ENCODE peak calls at places on chromosomes 3 and 15, in four cellular contexts. One of them, this sample, is unnamed.

GRCh38 chr3:77535116-77535515 is 495.2 kb downstream of the ROBO2 start:
- DNase-seq in stimulated activated CD8-positive, alpha-beta memory T cell treated with anti-CD3 and anti-CD28 coated beads, Interleukin-7, amount 100 ng/mL, for 24 hours: no peak
- DNase-seq in naive thymus-derived CD4-positive, alpha-beta T cell: no peak
- DNase-seq in DMS79: no peak
- DNase-seq in this sample: no peak

GRCh38 chr3:49747792-49748480 is 24.2 kb upstream of the GMPPB start:
- DNase-seq in stimulated activated CD8-positive, alpha-beta memory T cell treated with anti-CD3 and anti-CD28 coated beads, Interleukin-7, amount 100 ng/mL, for 24 hours: no peak
- DNase-seq in naive thymus-derived CD4-positive, alpha-beta T cell: no peak
- DNase-seq in DMS79: no peak
- DNase-seq in this sample: no peak

GRCh38 chr3:81299486-81299885 is 462.0 kb downstream of the GBE1 start:
- DNase-seq in stimulated activated CD8-positive, alpha-beta memory T cell treated with anti-CD3 and anti-CD28 coated beads, Interleukin-7, amount 100 ng/mL, for 24 hours: no peak
- DNase-seq in naive thymus-derived CD4-positive, alpha-beta T cell: no peak
- DNase-seq in DMS79: no peak
- DNase-seq in this sample: no peak

GRCh38 chr3:154955907-154956533 is 124.1 kb upstream of the MME start:
- DNase-seq in stimulated activated CD8-positive, alpha-beta memory T cell treated with anti-CD3 and anti-CD28 coated beads, Interleukin-7, amount 100 ng/mL, for 24 hours: no peak
- DNase-seq in naive thymus-derived CD4-positive, alpha-beta T cell: no peak
- DNase-seq in DMS79: no peak
- DNase-seq in this sample: no peak

GRCh38 chr15:101035611-101036010 is 116.5 kb downstream of the LRRK1 start:
- DNase-seq in stimulated activated CD8-positive, alpha-beta memory T cell treated with anti-CD3 and anti-CD28 coated beads, Interleukin-7, amount 100 ng/mL, for 24 hours: no peak
- DNase-seq in naive thymus-derived CD4-positive, alpha-beta T cell: no peak
- DNase-seq in DMS79: no peak
- DNase-seq in this sample: no peak

GRCh38 chr3:40152482-40153133 is 156.9 kb upstream of the EIF1B start:
- DNase-seq in stimulated activated CD8-positive, alpha-beta memory T cell treated with anti-CD3 and anti-CD28 coated beads, Interleukin-7, amount 100 ng/mL, for 24 hours: no peak
- DNase-seq in naive thymus-derived CD4-positive, alpha-beta T cell: no peak
- DNase-seq in DMS79: no peak
- DNase-seq in this sample: no peak

GRCh38 chr3:177606891-177607290 is 409.6 kb upstream of the TBL1XR1 start:
- DNase-seq in stimulated activated CD8-positive, alpha-beta memory T cell treated with anti-CD3 and anti-CD28 coated beads, Interleukin-7, amount 100 ng/mL, for 24 hours: no peak
- DNase-seq in naive thymus-derived CD4-positive, alpha-beta T cell: no peak
- DNase-seq in DMS79: no peak
- DNase-seq in this sample: no peak

GRCh38 chr15:31352283-31352880 is 25.7 kb downstream of the KLF13 start:
- DNase-seq in stimulated activated CD8-positive, alpha-beta memory T cell treated with anti-CD3 and anti-CD28 coated beads, Interleukin-7, amount 100 ng/mL, for 24 hours: no peak
- DNase-seq in naive thymus-derived CD4-positive, alpha-beta T cell: no peak
- DNase-seq in DMS79: no peak
- DNase-seq in this sample: no peak

GRCh38 chr15:92000709-92001108 is 147.2 kb downstream of the SLCO3A1 start:
- DNase-seq in stimulated activated CD8-positive, alpha-beta memory T cell treated with anti-CD3 and anti-CD28 coated beads, Interleukin-7, amount 100 ng/mL, for 24 hours: no peak
- DNase-seq in naive thymus-derived CD4-positive, alpha-beta T cell: no peak
- DNase-seq in DMS79: peak; percentile 18
- DNase-seq in this sample: no peak

GRCh38 chr3:53794597-53794996 is 51.6 kb downstream of the CHDH start:
- DNase-seq in stimulated activated CD8-positive, alpha-beta memory T cell treated with anti-CD3 and anti-CD28 coated beads, Interleukin-7, amount 100 ng/mL, for 24 hours: no peak
- DNase-seq in naive thymus-derived CD4-positive, alpha-beta T cell: no peak
- DNase-seq in DMS79: no peak
- DNase-seq in this sample: no peak

GRCh38 chr3:171249171-171249692 is 211.0 kb downstream of the TNIK start:
- DNase-seq in stimulated activated CD8-positive, alpha-beta memory T cell treated with anti-CD3 and anti-CD28 coated beads, Interleukin-7, amount 100 ng/mL, for 24 hours: no peak
- DNase-seq in naive thymus-derived CD4-positive, alpha-beta T cell: no peak
- DNase-seq in DMS79: no peak
- DNase-seq in this sample: no peak

GRCh38 chr3:71341721-71342120 is 241.8 kb downstream of the FOXP1 start:
- DNase-seq in stimulated activated CD8-positive, alpha-beta memory T cell treated with anti-CD3 and anti-CD28 coated beads, Interleukin-7, amount 100 ng/mL, for 24 hours: no peak
- DNase-seq in naive thymus-derived CD4-positive, alpha-beta T cell: no peak
- DNase-seq in DMS79: no peak
- DNase-seq in this sample: no peak

GRCh38 chr15:95698230-95698629 is 632.3 kb upstream of the NR2F2 start:
- DNase-seq in stimulated activated CD8-positive, alpha-beta memory T cell treated with anti-CD3 and anti-CD28 coated beads, Interleukin-7, amount 100 ng/mL, for 24 hours: no peak
- DNase-seq in naive thymus-derived CD4-positive, alpha-beta T cell: no peak
- DNase-seq in DMS79: no peak
- DNase-seq in this sample: no peak

GRCh38 chr3:185024966-185025365 is 127.9 kb downstream of the C3orf70 start:
- DNase-seq in stimulated activated CD8-positive, alpha-beta memory T cell treated with anti-CD3 and anti-CD28 coated beads, Interleukin-7, amount 100 ng/mL, for 24 hours: no peak
- DNase-seq in naive thymus-derived CD4-positive, alpha-beta T cell: no peak
- DNase-seq in DMS79: no peak
- DNase-seq in this sample: no peak

GRCh38 chr3:32842531-32842931 is 24.7 kb downstream of the TRIM71 start:
- DNase-seq in stimulated activated CD8-positive, alpha-beta memory T cell treated with anti-CD3 and anti-CD28 coated beads, Interleukin-7, amount 100 ng/mL, for 24 hours: no peak
- DNase-seq in naive thymus-derived CD4-positive, alpha-beta T cell: no peak
- DNase-seq in DMS79: no peak
- DNase-seq in this sample: no peak

GRCh38 chr3:190677001-190677400 is 163.1 kb downstream of the IL1RAP start:
- DNase-seq in stimulated activated CD8-positive, alpha-beta memory T cell treated with anti-CD3 and anti-CD28 coated beads, Interleukin-7, amount 100 ng/mL, for 24 hours: no peak
- DNase-seq in naive thymus-derived CD4-positive, alpha-beta T cell: no peak
- DNase-seq in DMS79: no peak
- DNase-seq in this sample: no peak

GRCh38 chr3:55440406-55440708 is 46.7 kb downstream of the WNT5A start:
- DNase-seq in stimulated activated CD8-positive, alpha-beta memory T cell treated with anti-CD3 and anti-CD28 coated beads, Interleukin-7, amount 100 ng/mL, for 24 hours: no peak
- DNase-seq in naive thymus-derived CD4-positive, alpha-beta T cell: no peak
- DNase-seq in DMS79: no peak
- DNase-seq in this sample: no peak

GRCh38 chr3:81758275-81758674 is 3.2 kb downstream of the GBE1 start:
- DNase-seq in stimulated activated CD8-positive, alpha-beta memory T cell treated with anti-CD3 and anti-CD28 coated beads, Interleukin-7, amount 100 ng/mL, for 24 hours: no peak
- DNase-seq in naive thymus-derived CD4-positive, alpha-beta T cell: no peak
- DNase-seq in DMS79: no peak
- DNase-seq in this sample: no peak

GRCh38 chr3:128490650-128491070 is 2.3 kb downstream of the GATA2 start:
- DNase-seq in stimulated activated CD8-positive, alpha-beta memory T cell treated with anti-CD3 and anti-CD28 coated beads, Interleukin-7, amount 100 ng/mL, for 24 hours: no peak
- DNase-seq in naive thymus-derived CD4-positive, alpha-beta T cell: no peak
- DNase-seq in DMS79: no peak
- DNase-seq in this sample: no peak

GRCh38 chr3:9951962-9952805 is at the start of gene PRRT3:
- DNase-seq in stimulated activated CD8-positive, alpha-beta memory T cell treated with anti-CD3 and anti-CD28 coated beads, Interleukin-7, amount 100 ng/mL, for 24 hours: no peak
- DNase-seq in naive thymus-derived CD4-positive, alpha-beta T cell: peak; percentile 50
- DNase-seq in DMS79: peak; percentile 0
- DNase-seq in this sample: peak; percentile 74

GRCh38 chr3:73868688-73869315 is 244.1 kb upstream of the PDZRN3 start:
- DNase-seq in stimulated activated CD8-positive, alpha-beta memory T cell treated with anti-CD3 and anti-CD28 coated beads, Interleukin-7, amount 100 ng/mL, for 24 hours: no peak
- DNase-seq in naive thymus-derived CD4-positive, alpha-beta T cell: no peak
- DNase-seq in DMS79: no peak
- DNase-seq in this sample: no peak

GRCh38 chr3:52349611-52350395 is 33.7 kb downstream of the DNAH1 start:
- DNase-seq in stimulated activated CD8-positive, alpha-beta memory T cell treated with anti-CD3 and anti-CD28 coated beads, Interleukin-7, amount 100 ng/mL, for 24 hours: no peak
- DNase-seq in naive thymus-derived CD4-positive, alpha-beta T cell: no peak
- DNase-seq in DMS79: no peak
- DNase-seq in this sample: no peak

GRCh38 chr15:59723686-59724336 is 34.7 kb upstream of the BNIP2 start:
- DNase-seq in stimulated activated CD8-positive, alpha-beta memory T cell treated with anti-CD3 and anti-CD28 coated beads, Interleukin-7, amount 100 ng/mL, for 24 hours: no peak
- DNase-seq in naive thymus-derived CD4-positive, alpha-beta T cell: no peak
- DNase-seq in DMS79: no peak
- DNase-seq in this sample: no peak

GRCh38 chr3:141385386-141386079 is 17.2 kb downstream of the ZBTB38 start:
- DNase-seq in stimulated activated CD8-positive, alpha-beta memory T cell treated with anti-CD3 and anti-CD28 coated beads, Interleukin-7, amount 100 ng/mL, for 24 hours: no peak
- DNase-seq in naive thymus-derived CD4-positive, alpha-beta T cell: no peak
- DNase-seq in DMS79: no peak
- DNase-seq in this sample: no peak

GRCh38 chr3:18247776-18248310 is 177.3 kb downstream of the SATB1 start:
- DNase-seq in stimulated activated CD8-positive, alpha-beta memory T cell treated with anti-CD3 and anti-CD28 coated beads, Interleukin-7, amount 100 ng/mL, for 24 hours: no peak
- DNase-seq in naive thymus-derived CD4-positive, alpha-beta T cell: no peak
- DNase-seq in DMS79: no peak
- DNase-seq in this sample: no peak

GRCh38 chr3:143585720-143586456 is 262.4 kb downstream of the SLC9A9 start:
- DNase-seq in stimulated activated CD8-positive, alpha-beta memory T cell treated with anti-CD3 and anti-CD28 coated beads, Interleukin-7, amount 100 ng/mL, for 24 hours: no peak
- DNase-seq in naive thymus-derived CD4-positive, alpha-beta T cell: no peak
- DNase-seq in DMS79: no peak
- DNase-seq in this sample: peak; percentile 31

GRCh38 chr3:177498037-177498857 is 301.0 kb upstream of the TBL1XR1 start:
- DNase-seq in stimulated activated CD8-positive, alpha-beta memory T cell treated with anti-CD3 and anti-CD28 coated beads, Interleukin-7, amount 100 ng/mL, for 24 hours: no peak
- DNase-seq in naive thymus-derived CD4-positive, alpha-beta T cell: no peak
- DNase-seq in DMS79: peak; percentile 50
- DNase-seq in this sample: no peak

GRCh38 chr3:194841515-194841841 is 155.8 kb downstream of the FAM43A start:
- DNase-seq in stimulated activated CD8-positive, alpha-beta memory T cell treated with anti-CD3 and anti-CD28 coated beads, Interleukin-7, amount 100 ng/mL, for 24 hours: no peak
- DNase-seq in naive thymus-derived CD4-positive, alpha-beta T cell: no peak
- DNase-seq in DMS79: no peak
- DNase-seq in this sample: no peak

GRCh38 chr3:134527037-134527436 is 41.2 kb downstream of the CEP63 start:
- DNase-seq in stimulated activated CD8-positive, alpha-beta memory T cell treated with anti-CD3 and anti-CD28 coated beads, Interleukin-7, amount 100 ng/mL, for 24 hours: no peak
- DNase-seq in naive thymus-derived CD4-positive, alpha-beta T cell: no peak
- DNase-seq in DMS79: no peak
- DNase-seq in this sample: no peak

GRCh38 chr3:187015903-187016638 is 85.7 kb downstream of the ST6GAL1 start:
- DNase-seq in stimulated activated CD8-positive, alpha-beta memory T cell treated with anti-CD3 and anti-CD28 coated beads, Interleukin-7, amount 100 ng/mL, for 24 hours: no peak
- DNase-seq in naive thymus-derived CD4-positive, alpha-beta T cell: no peak
- DNase-seq in DMS79: peak; percentile 26
- DNase-seq in this sample: no peak

GRCh38 chr3:87792532-87793321 is 266.1 kb downstream of the CGGBP1 start:
- DNase-seq in stimulated activated CD8-positive, alpha-beta memory T cell treated with anti-CD3 and anti-CD28 coated beads, Interleukin-7, amount 100 ng/mL, for 24 hours: no peak
- DNase-seq in naive thymus-derived CD4-positive, alpha-beta T cell: no peak
- DNase-seq in DMS79: no peak
- DNase-seq in this sample: no peak

GRCh38 chr3:43970920-43971319 is 270.8 kb upstream of the TOPAZ1 start:
- DNase-seq in stimulated activated CD8-positive, alpha-beta memory T cell treated with anti-CD3 and anti-CD28 coated beads, Interleukin-7, amount 100 ng/mL, for 24 hours: no peak
- DNase-seq in naive thymus-derived CD4-positive, alpha-beta T cell: no peak
- DNase-seq in DMS79: no peak
- DNase-seq in this sample: no peak

GRCh38 chr15:91890614-91891013 is 37.1 kb downstream of the SLCO3A1 start:
- DNase-seq in stimulated activated CD8-positive, alpha-beta memory T cell treated with anti-CD3 and anti-CD28 coated beads, Interleukin-7, amount 100 ng/mL, for 24 hours: no peak
- DNase-seq in naive thymus-derived CD4-positive, alpha-beta T cell: no peak
- DNase-seq in DMS79: no peak
- DNase-seq in this sample: no peak

GRCh38 chr3:183532620-183533409 is 22.7 kb downstream of the KLHL6 start:
- DNase-seq in stimulated activated CD8-positive, alpha-beta memory T cell treated with anti-CD3 and anti-CD28 coated beads, Interleukin-7, amount 100 ng/mL, for 24 hours: no peak
- DNase-seq in naive thymus-derived CD4-positive, alpha-beta T cell: no peak
- DNase-seq in DMS79: no peak
- DNase-seq in this sample: no peak

GRCh38 chr15:77836116-77836798 is 203.5 kb upstream of the LINGO1 start:
- DNase-seq in stimulated activated CD8-positive, alpha-beta memory T cell treated with anti-CD3 and anti-CD28 coated beads, Interleukin-7, amount 100 ng/mL, for 24 hours: no peak
- DNase-seq in naive thymus-derived CD4-positive, alpha-beta T cell: no peak
- DNase-seq in DMS79: no peak
- DNase-seq in this sample: no peak

GRCh38 chr15:58934114-58934447 is 602 bp upstream of the SLTM start:
- DNase-seq in stimulated activated CD8-positive, alpha-beta memory T cell treated with anti-CD3 and anti-CD28 coated beads, Interleukin-7, amount 100 ng/mL, for 24 hours: no peak
- DNase-seq in naive thymus-derived CD4-positive, alpha-beta T cell: no peak
- DNase-seq in DMS79: no peak
- DNase-seq in this sample: no peak

GRCh38 chr3:152309535-152310317 is 41.0 kb downstream of the MBNL1 start:
- DNase-seq in stimulated activated CD8-positive, alpha-beta memory T cell treated with anti-CD3 and anti-CD28 coated beads, Interleukin-7, amount 100 ng/mL, for 24 hours: no peak
- DNase-seq in naive thymus-derived CD4-positive, alpha-beta T cell: peak; percentile 31
- DNase-seq in DMS79: no peak
- DNase-seq in this sample: no peak

This sample was measured in CD4-positive, CD25-positive, alpha-beta regulatory T cell.